ENCODE peak calls at places on chromosomes 3 and 15, in five cellular contexts. One of them, this sample, is unnamed.

GRCh38 chr3:187186801-187187421 is 10.4 kb upstream of the RTP1 start:
- DNase-seq in prostate gland: peak; percentile 11
- DNase-seq in CD8-positive, alpha-beta memory T cell: no peak
- DNase-seq in IMR-90: peak; percentile 94
- DNase-seq in left ventricle myocardium inferior: peak; percentile 45
- DNase-seq in this sample: no peak

GRCh38 chr3:177820683-177821316 is 623.5 kb upstream of the TBL1XR1 start:
- DNase-seq in prostate gland: no peak
- DNase-seq in CD8-positive, alpha-beta memory T cell: no peak
- DNase-seq in IMR-90: peak; percentile 39
- DNase-seq in left ventricle myocardium inferior: no peak
- DNase-seq in this sample: no peak

GRCh38 chr3:115975353-115975752 is 352.0 kb downstream of the GAP43 start:
- DNase-seq in prostate gland: no peak
- DNase-seq in CD8-positive, alpha-beta memory T cell: no peak
- DNase-seq in IMR-90: peak; percentile 91
- DNase-seq in left ventricle myocardium inferior: no peak
- DNase-seq in this sample: no peak

GRCh38 chr3:63981980-63982379 is 41.3 kb downstream of the PSMD6 start:
- DNase-seq in prostate gland: no peak
- DNase-seq in CD8-positive, alpha-beta memory T cell: no peak
- DNase-seq in IMR-90: no peak
- DNase-seq in left ventricle myocardium inferior: no peak
- DNase-seq in this sample: no peak

GRCh38 chr3:112128843-112129727 is 4.0 kb downstream of the GCSAM start:
- DNase-seq in prostate gland: no peak
- DNase-seq in CD8-positive, alpha-beta memory T cell: peak; percentile 79
- DNase-seq in IMR-90: peak; percentile 75
- DNase-seq in left ventricle myocardium inferior: no peak
- DNase-seq in this sample: peak; percentile 39

GRCh38 chr3:153138267-153139210 is 23.5 kb upstream of the RAP2B start:
- DNase-seq in prostate gland: peak; percentile 83
- DNase-seq in CD8-positive, alpha-beta memory T cell: no peak
- DNase-seq in IMR-90: peak; percentile 96
- DNase-seq in left ventricle myocardium inferior: no peak
- DNase-seq in this sample: no peak

GRCh38 chr15:71237456-71238188 is 122.4 kb downstream of the THSD4 start:
- DNase-seq in prostate gland: no peak
- DNase-seq in CD8-positive, alpha-beta memory T cell: no peak
- DNase-seq in IMR-90: peak; percentile 96
- DNase-seq in left ventricle myocardium inferior: peak; percentile 83
- DNase-seq in this sample: no peak

GRCh38 chr3:98612587-98612986 is 19.2 kb upstream of the CPOX start:
- DNase-seq in prostate gland: no peak
- DNase-seq in CD8-positive, alpha-beta memory T cell: no peak
- DNase-seq in IMR-90: no peak
- DNase-seq in left ventricle myocardium inferior: no peak
- DNase-seq in this sample: no peak

GRCh38 chr15:64581408-64581761 is 121.0 kb downstream of the ZNF609 start:
- DNase-seq in prostate gland: no peak
- DNase-seq in CD8-positive, alpha-beta memory T cell: no peak
- DNase-seq in IMR-90: no peak
- DNase-seq in left ventricle myocardium inferior: no peak
- DNase-seq in this sample: no peak

GRCh38 chr3:101212740-101213139 is 107.6 kb downstream of the IMPG2 start:
- DNase-seq in prostate gland: no peak
- DNase-seq in CD8-positive, alpha-beta memory T cell: no peak
- DNase-seq in IMR-90: no peak
- DNase-seq in left ventricle myocardium inferior: no peak
- DNase-seq in this sample: no peak

GRCh38 chr3:161548301-161548700 is 51.7 kb downstream of the OTOL1 start:
- DNase-seq in prostate gland: no peak
- DNase-seq in CD8-positive, alpha-beta memory T cell: no peak
- DNase-seq in IMR-90: no peak
- DNase-seq in left ventricle myocardium inferior: no peak
- DNase-seq in this sample: no peak

GRCh38 chr15:72994778-72995177 is 57.5 kb upstream of the NEO1 start:
- DNase-seq in prostate gland: no peak
- DNase-seq in CD8-positive, alpha-beta memory T cell: no peak
- DNase-seq in IMR-90: no peak
- DNase-seq in left ventricle myocardium inferior: peak; percentile 24
- DNase-seq in this sample: no peak

GRCh38 chr15:78149805-78150751 is 916 bp downstream of the IDH3A start:
- DNase-seq in prostate gland: no peak
- DNase-seq in CD8-positive, alpha-beta memory T cell: no peak
- DNase-seq in IMR-90: no peak
- DNase-seq in left ventricle myocardium inferior: no peak
- DNase-seq in this sample: no peak

GRCh38 chr3:195097331-195098255 is 173.4 kb downstream of the XXYLT1 start:
- DNase-seq in prostate gland: no peak
- DNase-seq in CD8-positive, alpha-beta memory T cell: no peak
- DNase-seq in IMR-90: peak; percentile 19
- DNase-seq in left ventricle myocardium inferior: peak; percentile 24
- DNase-seq in this sample: no peak

GRCh38 chr3:8643693-8644365 is 769 bp downstream of the SSUH2 start:
- DNase-seq in prostate gland: no peak
- DNase-seq in CD8-positive, alpha-beta memory T cell: no peak
- DNase-seq in IMR-90: no peak
- DNase-seq in left ventricle myocardium inferior: no peak
- DNase-seq in this sample: no peak
- H3K27me3 ChIP-seq in prostate gland: no peaks in the 10 kb centered on the region
- H3K27me3 ChIP-seq in CD8-positive, alpha-beta memory T cell: no peaks in the 10 kb centered on the region
- H3K27me3 ChIP-seq in IMR-90: peaks cover 43% of the 10 kb centered on the region
- H3K27me3 ChIP-seq in left ventricle myocardium inferior: no peaks in the 10 kb centered on the region
- H3K27me3 ChIP-seq in this sample: no peaks in the 10 kb centered on the region

GRCh38 chr15:74201656-74202420 is 749 bp downstream of the STRA6 start:
- DNase-seq in prostate gland: no peak
- DNase-seq in CD8-positive, alpha-beta memory T cell: no peak
- DNase-seq in IMR-90: no peak
- DNase-seq in left ventricle myocardium inferior: no peak
- DNase-seq in this sample: no peak

GRCh38 chr15:74203914-74204431 is 1.4 kb upstream of the STRA6 start:
- DNase-seq in prostate gland: no peak
- DNase-seq in CD8-positive, alpha-beta memory T cell: no peak
- DNase-seq in IMR-90: peak; percentile 80
- DNase-seq in left ventricle myocardium inferior: peak; percentile 25
- DNase-seq in this sample: no peak

GRCh38 chr15:74200871-74201419 is 1.6 kb downstream of the STRA6 start:
- DNase-seq in prostate gland: no peak
- DNase-seq in CD8-positive, alpha-beta memory T cell: no peak
- DNase-seq in IMR-90: peak; percentile 52
- DNase-seq in left ventricle myocardium inferior: no peak
- DNase-seq in this sample: no peak

GRCh38 chr15:74200394-74200793 is 2.2 kb downstream of the STRA6 start:
- DNase-seq in prostate gland: peak; percentile 52
- DNase-seq in CD8-positive, alpha-beta memory T cell: no peak
- DNase-seq in IMR-90: peak; percentile 76
- DNase-seq in left ventricle myocardium inferior: no peak
- DNase-seq in this sample: no peak

DNA sequence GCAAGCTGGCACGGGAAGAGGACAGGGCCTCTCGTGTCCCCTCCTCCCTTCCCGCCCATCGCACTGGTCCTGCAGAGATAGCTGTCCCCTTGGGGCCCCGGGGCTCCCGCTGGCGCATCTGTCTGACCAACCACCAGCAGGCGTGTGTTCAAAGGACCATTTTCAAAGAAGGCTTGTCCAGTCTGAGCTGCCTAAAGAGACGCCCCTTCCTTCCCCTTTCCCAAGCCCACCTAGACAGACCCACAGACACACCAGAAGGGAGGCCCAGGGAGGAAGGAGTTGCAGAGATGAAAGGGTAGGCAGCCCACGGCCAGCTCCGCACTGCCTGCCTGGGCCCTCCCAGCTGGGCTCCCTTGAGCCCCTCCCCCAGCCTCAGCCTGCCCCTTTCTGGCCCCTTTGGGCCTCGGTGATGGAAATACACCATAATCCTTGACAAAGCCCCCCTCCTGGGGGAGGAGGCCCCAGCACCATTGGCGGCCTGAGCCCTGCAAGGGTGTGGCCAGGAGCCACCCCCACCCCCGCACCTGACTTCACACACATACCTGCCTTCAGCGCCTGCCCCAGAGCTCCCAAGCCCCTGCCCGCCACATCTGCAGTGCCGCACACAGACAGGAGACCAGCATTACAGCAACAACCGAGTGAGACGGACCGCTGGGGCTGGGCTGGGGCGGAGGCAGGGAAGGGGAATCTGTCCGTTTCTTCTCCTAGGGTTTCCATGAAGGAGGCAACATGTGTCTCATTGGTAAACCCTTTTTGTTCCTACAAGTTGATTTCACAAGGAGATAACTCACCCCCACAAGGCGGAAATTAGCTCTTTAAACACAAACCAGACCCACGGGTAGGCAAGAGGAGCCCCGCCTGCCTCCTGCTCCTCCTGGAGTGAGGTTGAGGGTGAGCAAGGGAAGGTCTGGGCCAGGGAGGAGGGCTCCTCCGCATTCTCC is at the start of gene STRA6:
- DNase-seq in prostate gland: no peak
- DNase-seq in CD8-positive, alpha-beta memory T cell: no peak
- DNase-seq in IMR-90: no peak
- DNase-seq in left ventricle myocardium inferior: no peak
- DNase-seq in this sample: no peak
- H3K4me3 ChIP-seq in prostate gland: no peak within 1 kb of the TSS
- H3K4me3 ChIP-seq in CD8-positive, alpha-beta memory T cell: no peak within 1 kb of the TSS
- H3K4me3 ChIP-seq in IMR-90: no peak within 1 kb of the TSS
- H3K4me3 ChIP-seq in left ventricle myocardium inferior: no peak within 1 kb of the TSS
- H3K4me3 ChIP-seq in this sample: no peak within 1 kb of the TSS

GRCh38 chr3:50163572-50163971 is 8.4 kb downstream of the SEMA3F start:
- DNase-seq in prostate gland: no peak
- DNase-seq in CD8-positive, alpha-beta memory T cell: no peak
- DNase-seq in IMR-90: no peak
- DNase-seq in left ventricle myocardium inferior: no peak
- DNase-seq in this sample: no peak

GRCh38 chr3:50164056-50164455 is 8.9 kb downstream of the SEMA3F start:
- DNase-seq in prostate gland: peak; percentile 99
- DNase-seq in CD8-positive, alpha-beta memory T cell: no peak
- DNase-seq in IMR-90: peak; percentile 93
- DNase-seq in left ventricle myocardium inferior: peak; percentile 41
- DNase-seq in this sample: no peak

GRCh38 chr3:50164984-50165383 is 9.9 kb downstream of the SEMA3F start:
- DNase-seq in prostate gland: no peak
- DNase-seq in CD8-positive, alpha-beta memory T cell: no peak
- DNase-seq in IMR-90: no peak
- DNase-seq in left ventricle myocardium inferior: no peak
- DNase-seq in this sample: no peak

GRCh38 chr3:50165388-50166308 is 10.5 kb downstream of the SEMA3F start:
- DNase-seq in prostate gland: no peak
- DNase-seq in CD8-positive, alpha-beta memory T cell: no peak
- DNase-seq in IMR-90: peak; percentile 47
- DNase-seq in left ventricle myocardium inferior: no peak
- DNase-seq in this sample: no peak

GRCh38 chr3:50164481-50164880 is 9.4 kb downstream of the SEMA3F start:
- DNase-seq in prostate gland: no peak
- DNase-seq in CD8-positive, alpha-beta memory T cell: no peak
- DNase-seq in IMR-90: no peak
- DNase-seq in left ventricle myocardium inferior: no peak
- DNase-seq in this sample: no peak
- H3K27ac ChIP-seq in prostate gland: peak overlapping the region; percentile 75
- H3K27ac ChIP-seq in CD8-positive, alpha-beta memory T cell: no peak overlapping the region
- H3K27ac ChIP-seq in IMR-90: peak overlapping the region; percentile 25
- H3K27ac ChIP-seq in left ventricle myocardium inferior: peak overlapping the region; percentile 88
- H3K27ac ChIP-seq in this sample: no peak overlapping the region

GRCh38 chr3:128427872-128428822 is 38.5 kb downstream of the DNAJB8 start:
- DNase-seq in prostate gland: no peak
- DNase-seq in CD8-positive, alpha-beta memory T cell: no peak
- DNase-seq in IMR-90: no peak
- DNase-seq in left ventricle myocardium inferior: no peak
- DNase-seq in this sample: no peak
- H3K27me3 ChIP-seq in prostate gland: no peaks in the 10 kb centered on the region
- H3K27me3 ChIP-seq in CD8-positive, alpha-beta memory T cell: peaks cover 8% of the 10 kb centered on the region
- H3K27me3 ChIP-seq in IMR-90: peaks cover 38% of the 10 kb centered on the region
- H3K27me3 ChIP-seq in left ventricle myocardium inferior: peaks cover 62% of the 10 kb centered on the region
- H3K27me3 ChIP-seq in this sample: no peaks in the 10 kb centered on the region